ENCODE peak calls at places on chromosomes 16 and 17, in five cellular contexts. Y is left colon; S is left cardiac atrium; V is activated T-helper 1 cell treated with anti-CD3 and anti-CD28 coated beads, Interleukin-2, amount 50 U/mL, for 16 hours; O is psoas muscle. B is an unnamed sample.

GRCh38 chr16:53566568-53566967 is 63.6 kb upstream of the AKTIP start:
- DNase-seq in Y (no peak), S (no peak), V (no peak), O (no peak), B (no peak)

GRCh38 chr16:13036600-13036999 is 135.2 kb downstream of the SHISA9 start:
- DNase-seq in Y (peak; percentile 47), S (peak; percentile 41), V (no peak), O (no peak), B (peak; percentile 19)

GRCh38 chr17:50471009-50471905 is 2.6 kb upstream of the CHAD start:
- DNase-seq in Y (no peak), S (no peak), V (no peak), O (no peak), B (no peak)

GRCh38 chr17:57629886-57630285 is 115.2 kb downstream of the CCDC182 start:
- DNase-seq in Y (no peak), S (no peak), V (no peak), O (no peak), B (no peak)

GRCh38 chr17:45189002-45189401 is 27.3 kb downstream of the HEXIM2 start:
- DNase-seq in Y (no peak), S (no peak), V (no peak), O (no peak), B (no peak)

GRCh38 chr17:17648762-17649161 is 32.5 kb upstream of the RAI1 start:
- DNase-seq in Y (no peak), S (no peak), V (no peak), O (no peak), B (no peak)

GRCh38 chr16:49639739-49640388 is 216.0 kb downstream of the ZNF423 start:
- DNase-seq in Y (no peak), S (peak; percentile 69), V (no peak), O (peak; percentile 61), B (peak; percentile 71)

GRCh38 chr16:85349413-85350145 is 237.3 kb upstream of the CIBAR2 start:
- DNase-seq in Y (no peak), S (no peak), V (no peak), O (no peak), B (no peak)

GRCh38 chr16:12398029-12398735 is 405.5 kb downstream of the CPPED1 start:
- DNase-seq in Y (no peak), S (no peak), V (no peak), O (no peak), B (no peak)

GRCh38 chr16:78177927-78178326 is 78.5 kb downstream of the WWOX start:
- DNase-seq in Y (peak; percentile 18), S (no peak), V (no peak), O (no peak), B (no peak)

GRCh38 chr17:17767497-17768286 is 69.1 kb downstream of the SREBF1 start:
- DNase-seq in Y (no peak), S (no peak), V (no peak), O (no peak), B (no peak)

GRCh38 chr16:23847938-23848337 is 12.2 kb downstream of the PRKCB start:
- DNase-seq in Y (no peak), S (no peak), V (no peak), O (no peak), B (no peak)

GRCh38 chr16:50631249-50631984 is 49.7 kb downstream of the SNX20 start:
- DNase-seq in Y (no peak), S (no peak), V (no peak), O (no peak), B (no peak)

GRCh38 chr17:61567045-61567802 is 23.8 kb downstream of the NACA2 start:
- DNase-seq in Y (no peak), S (no peak), V (no peak), O (no peak), B (no peak)

B was measured in left ventricle myocardium inferior.